ENCODE peak calls at places on chromosomes 4 and X, in seven cellular contexts. L is upper lobe of right lung, F is MM.1S, H is PC-3, P is heart left ventricle, V is tibial artery, A is lower lobe of right lung. R is an unnamed sample. For H3K9me3 and H3K4me1, the result is how much of the 10 kb centered on the place peaks cover.

GRCh38 chr4:31065086-31065485 is 344.9 kb downstream of the PCDH7 start:
- DNase-seq in V (no peak), L (no peak), F (no peak), A (no peak), P (no peak), H (no peak), R (no peak)

GRCh38 chr4:147773261-147774184 is 41.6 kb downstream of the ARHGAP10 start:
- DNase-seq in V (no peak), L (no peak), F (no peak), H (peak), P (no peak), A (no peak), R (no peak)

GRCh38 chrX:45553417-45553816 is 352.7 kb upstream of the DIPK2B start:
- DNase-seq in L (no peak), V (no peak), A (no peak), F (no peak), P (no peak), H (no peak), R (no peak)

GRCh38 chr4:5758741-5759140 is 47.7 kb downstream of the EVC start:
- DNase-seq in P (no peak), F (no peak), H (peak), A (no peak), L (peak), V (no peak), R (no peak)

GRCh38 chr4:99120501-99120900 is 23.6 kb downstream of the ADH4 start:
- DNase-seq in V (no peak), F (no peak), H (no peak), P (no peak), L (peak), A (no peak), R (no peak)

GRCh38 chr4:28369504-28369903 is 1508.9 kb downstream of the STIM2 start:
- DNase-seq in H (no peak), P (no peak), L (no peak), F (no peak), A (no peak), V (no peak), R (no peak)

GRCh38 chr4:158038718-158039117 is 134.1 kb downstream of the GASK1B start:
- DNase-seq in P (no peak), H (no peak), L (no peak), A (no peak), V (no peak), F (no peak), R (no peak)

GRCh38 chr4:188822698-188823097 is 683.5 kb downstream of the TRIML1 start:
- DNase-seq in V (no peak), H (peak), F (no peak), A (no peak), L (no peak), P (no peak), R (no peak)

GRCh38 chr4:144645621-144646522 is at the start of gene HHIP:
- DNase-seq in L (peak), P (peak), A (peak), H (peak), F (no peak), V (peak), R (peak)

GRCh38 chr4:92381640-92382039 is 77.9 kb downstream of the GRID2 start:
- DNase-seq in H (no peak), F (no peak), L (no peak), P (no peak), A (no peak), V (no peak), R (no peak)

GRCh38 chr4:1763550-1764080 is 29.5 kb upstream of the FGFR3 start:
- DNase-seq in H (peak), A (no peak), F (no peak), V (no peak), P (no peak), L (no peak), R (no peak)

GRCh38 chrX:20414066-20414465 is 147.4 kb upstream of the RPS6KA3 start:
- DNase-seq in P (no peak), L (no peak), F (no peak), V (no peak), H (no peak), A (no peak), R (no peak)

GRCh38 chr4:38829237-38829636 is 24.6 kb upstream of the TLR1 start:
- DNase-seq in P (no peak), V (no peak), A (no peak), F (no peak), L (no peak), H (no peak), R (no peak)

GRCh38 chr4:40192286-40193017 is 4.4 kb upstream of the RHOH start:
- DNase-seq in V (no peak), F (peak), P (no peak), H (no peak), A (no peak), L (no peak), R (no peak)

GRCh38 chr4:149956678-149957077 is 121.6 kb upstream of the DCLK2 start:
- DNase-seq in L (no peak), F (no peak), P (no peak), H (no peak), V (no peak), A (no peak), R (no peak)

GRCh38 chr4:105236917-105237311 is 90.2 kb downstream of the TET2 start:
- DNase-seq in L (no peak), H (no peak), V (no peak), A (no peak), F (peak), P (no peak), R (no peak)

GRCh38 chr4:40233227-40233626 is 36.4 kb downstream of the RHOH start:
- DNase-seq in F (no peak), V (no peak), P (no peak), H (no peak), A (no peak), L (no peak), R (no peak)

GRCh38 chr4:182023469-182023868 is 219.7 kb upstream of the TENM3 start:
- DNase-seq in H (no peak), A (no peak), F (no peak), V (no peak), L (no peak), P (no peak), R (no peak)

GRCh38 chr4:3077796-3078195 is 3.3 kb downstream of the HTT start:
- DNase-seq in H (no peak), P (no peak), F (no peak), L (no peak), V (no peak), A (no peak), R (no peak)

GRCh38 chrX:134734343-134735001 is 76.2 kb upstream of the PLAC1 start:
- DNase-seq in F (no peak), L (no peak), H (no peak), V (no peak), A (no peak), P (no peak), R (no peak)

GRCh38 chr4:112704322-112704721 is 67.4 kb downstream of the LARP7 start:
- DNase-seq in H (no peak), V (no peak), A (no peak), F (no peak), P (no peak), L (no peak), R (no peak)

GRCh38 chr4:118718511-118719170 is 33.4 kb downstream of the METTL14 start:
- DNase-seq in L (no peak), H (peak), P (no peak), V (no peak), F (no peak), A (no peak), R (no peak)

DNA sequence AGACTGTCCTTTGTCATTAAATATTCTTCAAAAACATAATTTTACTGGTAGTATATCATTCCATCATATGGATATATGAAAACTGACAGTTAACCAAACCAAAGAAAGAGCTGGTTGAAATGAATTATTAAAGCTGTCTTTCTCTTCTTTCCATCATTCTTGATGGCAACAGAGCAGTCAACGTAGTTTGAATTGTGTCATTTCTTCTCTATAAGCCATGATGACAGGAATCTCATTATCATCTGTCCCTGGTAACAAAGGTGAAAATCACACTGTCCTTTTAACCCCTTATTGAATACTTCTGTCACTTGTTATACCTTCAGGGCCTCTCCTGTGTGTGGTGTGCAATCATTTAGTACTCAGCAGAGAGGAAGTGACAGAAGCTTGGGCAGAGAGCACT is 197.0 kb upstream of the SLITRK2 start:
- DNase-seq in P (no peak), F (no peak), V (no peak), A (no peak), L (no peak), H (no peak), R (no peak)
- H3K9me3 ChIP-seq in P (under half), F (under half), V (under half), A (under half), L (under half), H (under half), R (under half)

GRCh38 chr4:37664696-37665095 is 21.5 kb downstream of the RELL1 start:
- DNase-seq in V (no peak), H (no peak), L (no peak), A (no peak), P (no peak), F (no peak), R (no peak)

GRCh38 chr4:37662306-37662705 is 23.9 kb downstream of the RELL1 start:
- DNase-seq in P (no peak), A (no peak), F (no peak), L (no peak), H (no peak), V (no peak), R (no peak)

GRCh38 chr4:37661643-37662221 is 24.4 kb downstream of the RELL1 start:
- DNase-seq in P (no peak), A (no peak), L (no peak), H (no peak), V (no peak), F (no peak), R (no peak)

GRCh38 chr4:37663552-37663951 is 22.6 kb downstream of the RELL1 start:
- DNase-seq in P (no peak), L (no peak), H (no peak), F (no peak), V (no peak), A (no peak), R (no peak)

DNA sequence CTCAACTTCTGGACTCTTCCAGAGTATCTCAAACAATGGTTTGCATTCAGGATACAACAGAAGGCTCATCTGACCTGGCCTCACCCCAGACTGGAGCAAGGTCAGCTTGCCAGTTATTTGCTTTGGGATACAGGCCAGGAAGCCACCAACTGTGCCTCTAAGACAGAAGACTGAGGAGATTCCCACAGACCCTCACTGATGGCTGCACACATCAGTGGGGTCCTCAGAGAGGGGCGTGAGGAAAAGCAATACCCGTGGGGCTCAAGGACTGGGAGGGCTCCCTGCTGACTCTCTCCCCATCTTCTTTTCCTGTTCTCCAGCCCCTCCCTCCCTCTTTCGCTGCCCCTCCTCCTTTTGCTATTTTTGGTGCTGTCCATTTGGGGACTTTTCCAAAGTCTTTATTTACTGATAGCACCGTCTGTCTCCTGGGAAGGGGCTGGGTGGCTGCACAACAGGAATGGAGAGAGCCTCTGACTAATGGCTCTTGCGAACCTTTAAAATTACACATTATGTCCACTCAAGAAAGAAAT is 23.2 kb downstream of the RELL1 start:
- DNase-seq in V (no peak), F (no peak), P (no peak), A (no peak), H (no peak), L (no peak), R (no peak)
- H3K4me1 ChIP-seq in V (half or more), F (under half), P (half or more), A (half or more), H (under half), L (half or more), R (under half)

GRCh38 chr4:169383724-169384123 is 113.0 kb upstream of the SH3RF1 start:
- DNase-seq in H (peak), F (no peak), P (no peak), V (no peak), L (no peak), A (no peak), R (no peak)
- H3K27ac ChIP-seq in H (peak), F (no peak), P (no peak), V (no peak), L (no peak), A (no peak), R (no peak)

GRCh38 chrX:151771726-151772125 is 37.2 kb downstream of the CNGA2 start:
- DNase-seq in H (no peak), L (no peak), V (no peak), F (no peak), A (no peak), P (no peak), R (no peak)
- H3K9me3 ChIP-seq in H (under half), L (under half), V (under half), F (under half), A (under half), P (under half), R (under half)

GRCh38 chr4:159129822-159130550 is 27.1 kb downstream of the RAPGEF2 start:
- DNase-seq in P (no peak), H (no peak), L (no peak), A (no peak), V (no peak), F (no peak), R (no peak)
- H3K4me1 ChIP-seq in P (under half), H (under half), L (under half), A (under half), V (under half), F (under half), R (under half)

GRCh38 chrX:2676794-2677675 is 14.1 kb upstream of the CD99 start:
- DNase-seq in L (no peak), A (no peak), V (no peak), H (peak), P (no peak), F (no peak), R (no peak)

GRCh38 chrX:2678583-2678982 is 12.5 kb upstream of the CD99 start:
- DNase-seq in F (no peak), V (no peak), H (no peak), A (no peak), P (no peak), L (no peak), R (no peak)

GRCh38 chrX:2680486-2681348 is 10.4 kb upstream of the CD99 start:
- DNase-seq in A (no peak), V (no peak), P (no peak), H (no peak), F (no peak), L (no peak), R (no peak)

GRCh38 chrX:2677764-2678163 is 13.3 kb upstream of the CD99 start:
- DNase-seq in L (peak), F (no peak), P (peak), V (peak), A (peak), H (peak), R (peak)

DNA sequence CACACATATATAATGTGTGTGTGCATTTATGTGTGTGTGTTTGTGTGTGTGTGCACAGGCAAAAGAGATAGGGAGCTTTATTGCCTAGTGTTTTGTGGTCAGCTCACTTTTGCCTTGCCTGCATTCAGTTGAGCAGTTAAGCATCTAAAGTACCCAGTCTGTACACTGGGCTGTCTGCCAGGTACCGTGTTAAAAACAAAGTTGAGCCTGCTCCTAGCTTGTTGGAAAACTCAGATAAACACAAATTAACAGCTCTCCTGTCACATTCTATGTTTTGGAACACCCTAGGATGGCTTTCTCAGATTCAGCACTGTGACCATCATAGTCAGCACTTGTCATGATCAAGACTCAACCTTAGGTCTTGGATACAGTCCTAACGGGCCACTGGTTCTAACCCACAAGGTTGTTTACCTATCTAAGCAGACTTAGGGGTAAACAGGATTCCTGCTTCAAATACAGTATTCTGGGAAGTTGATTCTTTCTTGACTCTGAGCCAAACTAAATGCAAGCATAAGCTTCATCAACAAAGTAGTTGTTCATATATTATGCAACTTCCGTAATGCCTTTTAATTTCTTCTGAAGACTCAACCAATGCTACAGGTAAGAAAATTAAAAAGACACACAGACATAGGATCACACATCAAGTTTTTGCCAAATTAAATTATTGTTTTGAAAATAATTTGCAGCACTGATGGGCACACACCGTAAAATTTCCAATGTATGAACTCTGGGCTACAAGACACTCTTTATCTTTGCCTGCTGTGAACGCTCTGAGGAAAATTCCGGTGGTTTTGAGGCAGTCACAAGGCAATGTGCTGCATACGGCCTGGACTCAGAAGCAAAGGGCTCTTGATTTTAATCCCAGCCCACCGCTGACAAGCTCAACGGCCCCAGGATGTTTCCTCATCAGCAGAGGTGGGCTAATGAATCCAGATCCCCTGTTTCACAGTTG is 11.3 kb upstream of the CD99 start:
- DNase-seq in H (no peak), V (no peak), A (no peak), P (no peak), L (no peak), F (no peak), R (no peak)
- H3K27ac ChIP-seq in H (no peak), V (no peak), A (no peak), P (no peak), L (no peak), F (no peak), R (no peak)

R was measured in aorta.